ENCODE peak calls at places on chromosomes 7 and 10, in four cellular contexts. Q is activated naive CD4-positive, alpha-beta T cell treated with anti-CD3 and anti-CD28 coated beads, Interleukin-2, amount 50 U/mL, for 16 hours; U is nucleus accumbens; H is pancreas. X is an unnamed sample.
A peak's percentile ranks its signal among the peaks of the same experiment; 100 is the strongest.

GRCh38 chr7:123265853-123266252 is 66.1 kb upstream of the SLC13A1 start:
- DNase-seq in Q (no peak), U (no peak), H (no peak), X (no peak)

GRCh38 chr10:111023060-111023459 is 53.8 kb upstream of the ADRA2A start:
- DNase-seq in Q (no peak), U (no peak), H (no peak), X (no peak)

GRCh38 chr7:53473371-53473770 is 437.9 kb downstream of the POM121L12 start:
- DNase-seq in Q (no peak), U (no peak), H (no peak), X (no peak)

GRCh38 chr10:131075218-131075770 is 236.2 kb downstream of the TCERG1L start:
- DNase-seq in Q (no peak), U (no peak), H (no peak), X (no peak)

GRCh38 chr10:18666810-18667209 is 7.6 kb downstream of the ARL5B start:
- DNase-seq in Q (no peak), U (no peak), H (no peak), X (peak; percentile 65)

GRCh38 chr10:78986419-78986818 is 82.3 kb upstream of the ZMIZ1 start:
- DNase-seq in Q (no peak), U (no peak), H (no peak), X (no peak)

GRCh38 chr7:55086413-55087201 is 67.8 kb downstream of the EGFR start:
- DNase-seq in Q (no peak), U (no peak), H (no peak), X (peak; percentile 95)

GRCh38 chr10:89458289-89458688 is 43.9 kb downstream of the IFIT5 start:
- DNase-seq in Q (no peak), U (no peak), H (no peak), X (peak; percentile 52)

GRCh38 chr7:78395298-78396120 is 596.9 kb downstream of the PHTF2 start:
- DNase-seq in Q (no peak), U (no peak), H (no peak), X (no peak)

GRCh38 chr7:94512735-94513564 is 3.3 kb downstream of the CASD1 start:
- DNase-seq in Q (no peak), U (no peak), H (no peak), X (no peak)

GRCh38 chr7:15424468-15424867 is 137.3 kb downstream of the AGMO start:
- DNase-seq in Q (no peak), U (no peak), H (no peak), X (no peak)

GRCh38 chr10:71258046-71258445 is 45.7 kb downstream of the UNC5B start:
- DNase-seq in Q (no peak), U (no peak), H (no peak), X (no peak)

GRCh38 chr7:6650086-6650485 is 13.0 kb downstream of the ZNF316 start:
- DNase-seq in Q (no peak), U (no peak), H (no peak), X (no peak)

GRCh38 chr10:42951486-42952251 is 125.2 kb upstream of the RET start:
- DNase-seq in Q (no peak), U (no peak), H (peak; percentile 68), X (no peak)

X was measured in RCC 7860.